ENCODE peak calls at places on chromosomes 7 and 10, in six cellular contexts. I, L, O, X, P and H are unnamed samples.

GRCh38 chr10:22339761-22340361 is 5.4 kb upstream of the SPAG6 start:
- DNase-seq in I (no peak), L (no peak), O (no peak), X (no peak), P (no peak), H (no peak)

GRCh38 chr10:26486985-26487850 is 49.1 kb downstream of the APBB1IP start:
- DNase-seq in I (peak), L (peak), O (no peak), X (no peak), P (no peak), H (no peak)

GRCh38 chr10:95864906-95865813 is 42.6 kb upstream of the CC2D2B start:
- DNase-seq in I (peak), L (peak), O (peak), X (peak), P (peak), H (no peak)

GRCh38 chr10:21860718-21861117 is 142.8 kb downstream of the DNAJC1 start:
- DNase-seq in I (no peak), L (no peak), O (no peak), X (no peak), P (no peak), H (no peak)

GRCh38 chr10:124026337-124026939 is 67.0 kb downstream of the CHST15 start:
- DNase-seq in I (no peak), L (no peak), O (no peak), X (no peak), P (no peak), H (peak)

GRCh38 chr7:96329189-96329588 is 7.3 kb upstream of the SLC25A13 start:
- DNase-seq in I (no peak), L (no peak), O (no peak), X (no peak), P (no peak), H (no peak)

GRCh38 chr10:112811741-112812551 is 138.1 kb upstream of the TCF7L2 start:
- DNase-seq in I (peak), L (peak), O (peak), X (no peak), P (no peak), H (no peak)

GRCh38 chr7:131327049-131327625 is 539 bp upstream of the MKLN1 start:
- DNase-seq in I (peak), L (peak), O (peak), X (peak), P (peak), H (no peak)

GRCh38 chr10:78407009-78407711 is 373.5 kb downstream of the RPS24 start:
- DNase-seq in I (peak), L (peak), O (peak), X (peak), P (peak), H (no peak)

GRCh38 chr10:22340362-22341189 is 4.7 kb upstream of the SPAG6 start:
- DNase-seq in I (peak), L (peak), O (peak), X (peak), P (peak), H (no peak)

GRCh38 chr7:37323912-37324430 is 124.7 kb downstream of the ELMO1 start:
- DNase-seq in I (no peak), L (no peak), O (no peak), X (no peak), P (no peak), H (no peak)

GRCh38 chr10:102113956-102114857 is 6.0 kb downstream of the LDB1 start:
- DNase-seq in I (peak), L (no peak), O (no peak), X (peak), P (no peak), H (no peak)

GRCh38 chr7:149489391-149490024 is 8.1 kb downstream of the ZNF746 start:
- DNase-seq in I (no peak), L (no peak), O (no peak), X (no peak), P (no peak), H (no peak)

GRCh38 chr10:44383749-44384600 is 922 bp downstream of the CXCL12 start:
- DNase-seq in I (no peak), L (no peak), O (no peak), X (no peak), P (no peak), H (peak)

GRCh38 chr7:99557940-99558305 is 519 bp upstream of the ZNF655 start:
- DNase-seq in I (no peak), L (no peak), O (no peak), X (no peak), P (peak), H (no peak)

GRCh38 chr10:63264852-63265617 is 131.9 kb downstream of the NRBF2 start:
- DNase-seq in I (peak), L (peak), O (no peak), X (peak), P (no peak), H (no peak)

GRCh38 chr10:79127151-79127961 is 58.6 kb downstream of the ZMIZ1 start:
- DNase-seq in I (peak), L (peak), O (peak), X (peak), P (no peak), H (no peak)

GRCh38 chr10:12235116-12235694 is 39.2 kb downstream of the CDC123 start:
- DNase-seq in I (no peak), L (no peak), O (no peak), X (no peak), P (no peak), H (no peak)

DNA sequence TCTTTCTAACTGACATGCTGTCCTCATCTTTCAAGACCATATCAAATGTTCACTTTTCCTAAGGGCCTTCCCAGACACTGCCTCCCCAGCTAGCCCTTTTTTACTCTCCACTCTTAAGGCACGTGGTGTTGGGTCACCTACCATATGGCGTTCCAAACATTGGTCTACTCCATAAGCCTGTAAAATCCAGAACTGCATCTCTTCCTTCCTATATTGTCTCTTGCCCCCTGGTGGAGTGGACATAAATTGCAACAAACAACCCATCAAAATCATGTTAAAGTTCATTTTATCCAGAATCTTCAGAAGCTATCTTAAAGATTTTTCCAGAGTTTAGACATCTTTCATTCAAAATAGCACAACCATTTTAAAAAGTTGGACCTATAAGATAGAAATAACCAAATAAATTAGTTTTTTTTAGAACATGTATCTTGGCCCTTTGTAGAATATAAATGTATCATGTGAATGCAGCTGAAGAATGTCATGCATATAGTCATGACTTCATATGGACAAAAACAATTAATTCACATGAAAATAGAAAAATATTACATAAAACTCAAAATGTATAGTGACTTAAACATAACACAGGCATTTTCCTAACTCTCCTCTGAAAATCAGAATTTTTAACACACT is 180.6 kb upstream of the CHRM2 start:
- DNase-seq in I (no peak), L (no peak), O (no peak), X (peak), P (no peak), H (no peak)
- TF ChIP-seq CTCF in I (no peak), L (peak), O (no peak), X (peak), P (peak), H (peak)

DNA sequence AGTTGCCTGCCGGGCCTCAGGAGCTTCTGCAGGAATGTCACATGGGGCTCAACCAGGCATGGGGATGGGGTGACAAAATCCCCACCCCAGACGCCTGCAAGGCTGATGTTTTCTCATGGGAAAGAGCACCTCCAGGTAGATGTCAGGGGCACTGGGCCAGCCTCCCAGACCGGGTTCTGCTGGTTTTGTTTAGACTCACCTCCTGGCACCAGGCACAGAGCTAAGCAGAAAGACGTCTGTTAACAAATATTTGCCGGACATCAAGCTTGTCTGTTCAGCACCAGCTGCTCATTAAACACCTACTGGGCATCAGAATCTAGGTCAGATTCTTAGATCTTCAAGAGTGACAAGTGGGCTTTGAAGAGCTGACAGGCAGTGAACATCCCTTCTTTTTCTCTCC is 34.9 kb upstream of the TCERG1L start:
- DNase-seq in I (no peak), L (no peak), O (no peak), X (no peak), P (no peak), H (no peak)
- TF ChIP-seq CTCF in I (no peak), L (no peak), O (no peak), X (no peak), P (no peak), H (no peak)

GRCh38 chr7:30352169-30352568 is 67.8 kb downstream of the ZNRF2 start:
- DNase-seq in I (no peak), L (no peak), O (no peak), X (no peak), P (no peak), H (no peak)
- TF ChIP-seq CTCF in I (no peak), L (no peak), O (no peak), X (peak), P (no peak), H (peak)

DNA sequence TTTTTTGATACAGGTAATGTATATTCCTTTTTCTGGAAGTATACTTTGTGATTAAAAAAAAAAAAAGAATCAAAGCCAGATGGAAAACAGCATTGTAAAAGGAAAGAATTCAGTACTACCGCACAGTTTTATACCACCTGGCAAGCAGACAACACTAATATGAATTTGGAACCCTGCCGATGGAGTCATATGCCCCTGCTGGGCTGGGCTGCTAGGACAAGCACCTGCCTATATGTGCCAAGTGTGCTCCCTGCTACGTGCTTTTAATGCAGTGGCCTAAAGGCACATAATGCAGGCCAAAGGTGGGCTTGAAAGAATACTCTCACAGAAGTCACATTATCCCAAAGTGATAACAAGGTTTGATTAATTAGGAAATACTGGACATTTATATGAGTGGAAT is 29.8 kb upstream of the WAC start:
- DNase-seq in I (no peak), L (peak), O (peak), X (no peak), P (no peak), H (no peak)
- TF ChIP-seq CTCF in I (no peak), L (peak), O (no peak), X (no peak), P (no peak), H (peak)

DNA sequence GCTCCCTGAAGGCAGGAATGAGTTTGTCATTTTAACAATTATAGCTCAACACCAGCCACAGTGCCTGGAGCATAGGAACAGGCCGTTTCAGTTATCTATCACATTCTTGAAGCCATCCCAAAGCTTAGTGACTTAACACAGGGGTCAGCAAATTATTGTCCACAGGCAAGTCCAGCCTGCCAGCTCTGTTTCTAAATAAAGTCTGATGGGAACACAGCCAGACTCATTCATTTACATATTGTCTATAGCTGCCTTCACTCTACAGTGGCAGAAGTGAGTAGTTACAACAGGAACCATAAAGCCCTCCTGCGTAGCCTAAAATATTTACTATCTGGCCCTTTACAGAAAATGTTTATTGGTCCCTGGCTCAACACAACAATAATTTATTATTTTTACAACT is 407.5 kb upstream of the AUTS2 start:
- DNase-seq in I (no peak), L (no peak), O (no peak), X (no peak), P (no peak), H (no peak)
- TF ChIP-seq CTCF in I (no peak), L (no peak), O (no peak), X (no peak), P (no peak), H (no peak)